ENCODE peak calls at places on chromosome 21, in six cellular contexts. M is mammary epithelial cell; P is A673; L is CD4-positive, alpha-beta memory T cell; Z is GM23338; K is mesendoderm. A is an unnamed sample.

GRCh38 chr21:30234643-30235042 is 18.7 kb upstream of the CLDN8 start:
- DNase-seq in L (no peak), P (no peak), M (peak; percentile 95), K (no peak), Z (no peak), A (no peak)

GRCh38 chr21:44353200-44353970 is at the start of gene TRPM2:
- DNase-seq in P (no peak), Z (no peak), M (no peak), L (peak; percentile 39), K (no peak), A (no peak)

GRCh38 chr21:30831194-30831765 is 1.7 kb upstream of the KRTAP7-1 start:
- DNase-seq in L (peak; percentile 36), P (peak; percentile 46), M (peak; percentile 30), Z (peak; percentile 85), K (peak; percentile 85), A (peak; percentile 52)

GRCh38 chr21:22223385-22223784 is 1225.2 kb downstream of the NCAM2 start:
- DNase-seq in M (no peak), Z (no peak), P (peak; percentile 18), K (peak; percentile 87), L (no peak), A (no peak)

GRCh38 chr21:28068455-28069358 is 924.0 kb downstream of the LTN1 start:
- DNase-seq in M (no peak), L (no peak), P (no peak), K (peak; percentile 83), Z (no peak), A (no peak)

GRCh38 chr21:36647279-36648093 is 51.4 kb upstream of the SIM2 start:
- DNase-seq in P (peak; percentile 80), K (peak; percentile 94), Z (peak; percentile 73), L (no peak), M (no peak), A (no peak)

GRCh38 chr21:31252611-31253010 is 91.5 kb downstream of the TIAM1 start:
- DNase-seq in M (no peak), Z (peak; percentile 27), L (no peak), K (peak; percentile 54), P (no peak), A (no peak)

GRCh38 chr21:25858328-25858727 is 123.6 kb downstream of the GABPA start:
- DNase-seq in K (no peak), M (no peak), Z (no peak), P (peak; percentile 44), L (no peak), A (no peak)

GRCh38 chr21:36202721-36203602 is 46.3 kb downstream of the DOP1B start:
- DNase-seq in P (no peak), K (no peak), M (no peak), L (no peak), Z (no peak), A (no peak)

GRCh38 chr21:44299458-44300261 is at the start of gene PFKL:
- DNase-seq in K (peak; percentile 61), P (peak; percentile 57), M (peak; percentile 66), L (peak; percentile 54), Z (peak; percentile 72), A (peak; percentile 52)

GRCh38 chr21:35284199-35284598 is 235.1 kb upstream of the RUNX1 start:
- DNase-seq in M (no peak), Z (no peak), K (no peak), L (no peak), P (no peak), A (no peak)

GRCh38 chr21:44800971-44801467 is 601 bp downstream of the UBE2G2 start:
- DNase-seq in Z (peak; percentile 58), L (peak; percentile 53), K (peak; percentile 72), P (peak; percentile 52), M (peak; percentile 44), A (peak; percentile 31)

GRCh38 chr21:37367301-37367757 is 756 bp downstream of the DYRK1A start:
- DNase-seq in L (no peak), K (no peak), M (no peak), P (no peak), Z (no peak), A (no peak)

GRCh38 chr21:45974073-45975016 is 7.2 kb upstream of the COL6A1 start:
- DNase-seq in K (peak; percentile 92), M (peak; percentile 28), P (no peak), Z (peak; percentile 72), L (no peak), A (no peak)

GRCh38 chr21:44904141-44904923 is 16.4 kb downstream of the ITGB2 start:
- DNase-seq in K (no peak), L (no peak), Z (no peak), P (no peak), M (no peak), A (no peak)

GRCh38 chr21:38181101-38181500 is 75.7 kb upstream of the KCNJ15 start:
- DNase-seq in M (no peak), L (no peak), P (no peak), K (no peak), Z (no peak), A (no peak)

GRCh38 chr21:26057488-26058170 is 112.9 kb downstream of the APP start:
- DNase-seq in K (no peak), L (no peak), Z (no peak), P (no peak), M (no peak), A (no peak)

DNA sequence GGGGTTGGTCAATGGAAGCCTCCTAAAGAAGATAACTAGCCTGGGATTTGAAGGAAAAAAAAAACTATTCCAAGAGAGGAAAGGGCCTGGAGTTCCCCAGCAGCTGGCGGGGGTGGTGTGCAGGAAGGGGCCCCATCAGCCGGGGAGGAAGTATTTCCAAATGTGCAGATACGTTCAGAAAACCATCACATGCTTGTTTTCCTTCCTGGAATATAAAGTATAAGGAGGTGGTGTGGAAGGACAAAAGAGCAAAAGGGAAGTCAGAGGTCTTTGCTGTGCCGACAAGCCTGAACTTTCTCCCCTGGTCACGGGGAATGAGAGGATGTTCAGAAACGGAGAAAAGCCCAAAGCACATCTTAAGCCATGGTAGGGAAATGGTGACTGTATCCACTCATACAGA is 72.0 kb upstream of the BACE2 start:
- DNase-seq in M (no peak), P (no peak), L (no peak), K (no peak), Z (no peak), A (no peak)
- H3K27me3 ChIP-seq in M (no peaks in the 10 kb centered on the region), P (no peaks in the 10 kb centered on the region), L (no peaks in the 10 kb centered on the region), K (no peaks in the 10 kb centered on the region), Z (no peaks in the 10 kb centered on the region), A (no peaks in the 10 kb centered on the region)

DNA sequence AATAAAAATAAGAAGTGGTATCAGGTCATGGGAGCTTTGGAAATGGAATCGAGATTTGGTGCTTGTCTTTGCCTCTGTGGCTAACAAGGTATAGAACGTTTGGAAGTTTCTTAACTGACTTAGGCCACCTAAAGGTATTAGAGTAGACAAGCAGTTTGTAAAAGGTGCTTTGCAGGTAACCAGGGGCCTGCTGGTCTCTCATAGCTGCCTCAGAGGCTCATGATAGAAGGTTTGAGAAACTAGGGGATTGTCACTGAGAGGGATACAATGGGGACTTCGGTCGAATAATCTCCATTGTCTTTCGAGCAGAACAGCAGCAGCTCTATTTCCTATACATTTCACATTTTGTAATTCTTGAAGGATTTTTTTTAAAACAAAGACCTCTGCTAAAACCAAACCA is 37.6 kb downstream of the C21orf91 start:
- DNase-seq in K (peak; percentile 5), Z (no peak), M (no peak), P (no peak), L (no peak), A (no peak)
- H3K36me3 ChIP-seq in K (peaks cover 3% of the 10 kb centered on the region), Z (peaks cover 8% of the 10 kb centered on the region), M (peaks cover 4% of the 10 kb centered on the region), P (peaks cover 1% of the 10 kb centered on the region), L (no peaks in the 10 kb centered on the region), A (no peaks in the 10 kb centered on the region)

GRCh38 chr21:42654913-42655796 is 1.7 kb downstream of the PDE9A start:
- DNase-seq in M (no peak), L (no peak), Z (no peak), P (no peak), K (no peak), A (no peak)
- H3K27me3 ChIP-seq in M (peaks cover 27% of the 10 kb centered on the region), L (peaks cover 12% of the 10 kb centered on the region), Z (no peaks in the 10 kb centered on the region), P (no peaks in the 10 kb centered on the region), K (no peaks in the 10 kb centered on the region), A (peaks cover 19% of the 10 kb centered on the region)

DNA sequence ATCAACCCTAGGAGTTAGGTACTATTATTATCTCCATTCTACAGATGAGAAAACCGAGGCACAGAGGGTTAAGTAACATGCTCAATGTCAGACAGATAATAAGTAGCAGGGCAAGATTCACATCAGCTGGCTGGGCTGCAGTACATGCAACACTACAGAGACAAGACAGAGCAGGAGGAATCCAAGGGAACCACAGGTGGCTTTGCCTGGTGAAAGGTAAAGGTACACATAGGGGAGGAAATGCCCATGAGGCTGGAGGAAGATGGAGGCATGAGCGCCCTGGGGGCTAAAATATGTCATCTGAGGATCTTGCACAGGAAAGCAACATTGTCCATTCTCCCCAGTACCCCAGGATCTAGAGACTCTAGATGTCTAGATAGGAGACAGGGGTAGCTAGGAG is 8.4 kb downstream of the ZBTB21 start:
- DNase-seq in Z (no peak), L (no peak), K (no peak), P (no peak), M (no peak), A (no peak)
- H3K36me3 ChIP-seq in Z (peaks cover 10% of the 10 kb centered on the region), L (no peaks in the 10 kb centered on the region), K (no peaks in the 10 kb centered on the region), P (peaks cover 9% of the 10 kb centered on the region), M (peaks cover 5% of the 10 kb centered on the region), A (peaks cover 5% of the 10 kb centered on the region)

GRCh38 chr21:42377951-42378340 is 11.6 kb upstream of the TFF1 start:
- DNase-seq in M (no peak), K (no peak), Z (no peak), P (no peak), L (no peak), A (no peak)
- H3K27me3 ChIP-seq in M (peaks cover 2% of the 10 kb centered on the region), K (no peaks in the 10 kb centered on the region), Z (no peaks in the 10 kb centered on the region), P (no peaks in the 10 kb centered on the region), L (no peaks in the 10 kb centered on the region), A (no peaks in the 10 kb centered on the region)

A was measured in CD8-positive, alpha-beta memory T cell.